ENCODE peak calls at places on chromosomes 4 and X, in eight cellular contexts. N, V, X, F, R, S, D and T are unnamed samples.

GRCh38 chrX:111168314-111168713 is 72.3 kb downstream of the PAK3 start:
- DNase-seq in D (no peak), N (no peak), R (no peak), S (no peak), X (peak; percentile 41), V (no peak), F (no peak), T (no peak)

GRCh38 chrX:123849096-123849495 is 10.8 kb upstream of the XIAP start:
- DNase-seq in F (no peak), R (no peak), N (no peak), D (no peak), V (no peak), S (no peak), X (no peak), T (no peak)

GRCh38 chrX:7132335-7133035 is 15.0 kb upstream of the STS start:
- DNase-seq in S (peak; percentile 91), F (peak; percentile 41), X (peak; percentile 46), R (peak; percentile 51), V (no peak), D (peak; percentile 89), N (peak; percentile 52), T (no peak)

GRCh38 chrX:151870603-151871002 is 42.1 kb upstream of the MAGEA4 start:
- DNase-seq in V (no peak), F (no peak), N (no peak), D (no peak), R (no peak), S (no peak), X (no peak), T (no peak)

GRCh38 chrX:121831601-121832000 is 784.2 kb downstream of the GLUD2 start:
- DNase-seq in F (no peak), V (no peak), S (no peak), D (no peak), N (no peak), R (no peak), X (no peak), T (no peak)

GRCh38 chr4:182822554-182822953 is 94.6 kb downstream of the DCTD start:
- DNase-seq in N (no peak), D (no peak), V (no peak), X (no peak), F (no peak), S (no peak), R (no peak), T (no peak)

GRCh38 chr4:16031554-16032381 is 52.1 kb downstream of the PROM1 start:
- DNase-seq in N (no peak), R (no peak), S (no peak), D (no peak), V (no peak), F (no peak), X (no peak), T (no peak)

GRCh38 chrX:155949098-155949497 is 48.4 kb upstream of the IL9R start:
- DNase-seq in F (no peak), D (no peak), N (no peak), S (no peak), V (no peak), X (no peak), R (no peak), T (no peak)

GRCh38 chr4:159899596-159899995 is 796.7 kb downstream of the RAPGEF2 start:
- DNase-seq in V (no peak), X (no peak), S (no peak), D (no peak), N (no peak), F (no peak), R (no peak), T (no peak)

GRCh38 chrX:8033175-8033574 is 106.0 kb upstream of the PNPLA4 start:
- DNase-seq in V (no peak), X (no peak), F (no peak), N (no peak), R (no peak), D (no peak), S (no peak), T (no peak)

GRCh38 chr4:112170451-112170993 is 25.3 kb downstream of the FAM241A start:
- DNase-seq in S (no peak), X (peak; percentile 79), R (no peak), N (no peak), V (no peak), F (no peak), D (no peak), T (no peak)

GRCh38 chrX:10106801-10107200 is 50.0 kb upstream of the CLCN4 start:
- DNase-seq in V (no peak), F (no peak), R (no peak), S (peak; percentile 46), D (no peak), X (no peak), N (no peak), T (no peak)

GRCh38 chr4:65139998-65140397 is 530.3 kb downstream of the EPHA5 start:
- DNase-seq in F (no peak), S (no peak), V (no peak), X (no peak), N (no peak), R (no peak), D (no peak), T (no peak)

GRCh38 chrX:103733017-103733416 is 22.3 kb downstream of the TMEM31 start:
- DNase-seq in X (no peak), S (no peak), D (no peak), R (no peak), V (no peak), F (no peak), N (no peak), T (no peak)

GRCh38 chr4:40310225-40310624 is 24.9 kb upstream of the CHRNA9 start:
- DNase-seq in X (no peak), S (no peak), D (no peak), F (no peak), R (no peak), N (no peak), V (no peak), T (no peak)

GRCh38 chr4:19823781-19824180 is 427.9 kb upstream of the SLIT2 start:
- DNase-seq in N (no peak), V (no peak), D (no peak), X (no peak), R (no peak), S (no peak), F (no peak), T (no peak)

GRCh38 chrX:70504772-70505450 is 60.3 kb downstream of the DLG3 start:
- DNase-seq in V (no peak), F (no peak), S (no peak), D (no peak), X (no peak), R (no peak), N (no peak), T (no peak)

GRCh38 chrX:39859991-39860861 is 237.5 kb downstream of the BCOR start:
- DNase-seq in R (no peak), V (no peak), X (peak; percentile 94), F (no peak), N (peak; percentile 72), D (no peak), S (peak; percentile 41), T (no peak)
- TF ChIP-seq POLR2A in R (no peak), V (no peak), X (no peak), F (no peak), N (no peak), D (no peak), S (no peak), T (no peak)

GRCh38 chrX:38803609-38804480 is 2.6 kb downstream of the MID1IP1 start:
- DNase-seq in N (peak; percentile 90), V (peak; percentile 3), X (peak; percentile 90), D (peak; percentile 92), F (peak; percentile 66), R (peak; percentile 66), S (peak; percentile 88), T (peak; percentile 93)
- TF ChIP-seq POLR2A in N (no peak), V (peak; percentile 86), X (peak; percentile 82), D (peak; percentile 97), F (no peak), R (peak; percentile 57), S (peak; percentile 91), T (peak; percentile 65)

DNA sequence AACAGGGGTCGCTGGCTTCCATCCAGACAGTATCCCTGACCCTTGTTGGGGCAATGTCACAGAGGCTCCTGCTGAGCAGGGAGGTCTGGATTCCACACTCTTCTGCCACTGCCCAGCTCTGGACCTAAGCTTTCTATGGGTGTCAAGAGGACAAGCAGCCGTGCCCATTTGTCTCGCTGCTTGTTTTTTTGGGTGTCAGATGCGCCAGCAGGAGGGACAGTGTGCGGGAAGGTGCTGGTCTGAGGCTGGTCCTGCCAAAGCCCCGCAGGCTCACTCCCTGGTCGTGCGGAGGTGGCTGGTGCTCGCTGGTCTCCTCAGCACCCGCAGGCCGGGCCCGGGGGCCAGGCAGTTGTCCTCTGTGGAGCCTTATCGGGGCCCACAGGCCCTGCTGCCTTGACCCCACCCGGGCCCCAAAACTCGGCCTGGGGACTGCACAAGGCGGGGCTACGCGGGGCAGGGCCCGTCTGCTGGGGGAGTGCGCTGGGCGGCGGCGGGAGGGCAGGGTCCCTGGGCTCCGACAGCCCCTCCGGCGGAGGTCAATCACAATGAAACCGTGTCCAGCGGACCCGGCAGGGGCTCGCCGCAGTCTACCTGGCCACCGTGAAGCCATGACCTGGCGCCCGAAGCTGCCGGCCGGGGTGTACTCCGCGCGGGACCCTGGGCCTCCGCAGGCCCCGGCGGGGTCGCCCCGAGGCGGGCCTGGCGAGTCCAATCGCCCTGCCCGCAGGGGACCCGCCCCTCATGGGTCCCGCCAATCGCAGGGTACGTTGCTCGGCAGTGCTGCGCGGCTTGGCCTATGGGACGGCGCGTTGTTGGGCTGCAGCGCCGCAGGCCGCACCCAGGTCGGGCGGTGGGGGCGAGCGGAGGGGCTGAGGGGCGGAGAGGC is at the start of gene ADD1:
- DNase-seq in R (peak; percentile 87), X (peak; percentile 97), S (peak; percentile 95), F (peak; percentile 90), V (peak; percentile 32), N (peak; percentile 93), D (peak; percentile 92), T (peak; percentile 99)
- TF ChIP-seq POLR2A in R (peak; percentile 70), X (peak; percentile 87), S (peak; percentile 92), F (no peak), V (peak; percentile 84), N (peak; percentile 83), D (peak; percentile 91), T (peak; percentile 79)

GRCh38 chrX:54811301-54811885 is 3.8 kb downstream of the MAGED2 start:
- DNase-seq in X (no peak), V (no peak), S (no peak), D (no peak), N (no peak), F (no peak), R (no peak), T (no peak)

GRCh38 chrX:54810532-54810931 is 3.0 kb downstream of the MAGED2 start:
- DNase-seq in S (no peak), F (no peak), N (no peak), V (no peak), D (no peak), X (no peak), R (no peak), T (no peak)

GRCh38 chrX:54808605-54809483 is 1.3 kb downstream of the MAGED2 start:
- DNase-seq in F (peak; percentile 92), X (peak; percentile 92), N (peak; percentile 95), R (peak; percentile 95), D (peak; percentile 95), V (peak; percentile 72), S (peak; percentile 94), T (peak; percentile 94)

GRCh38 chrX:54807524-54808108 is at the start of gene MAGED2:
- DNase-seq in N (peak; percentile 44), V (no peak), D (no peak), F (peak; percentile 14), X (peak; percentile 26), R (no peak), S (peak; percentile 33), T (no peak)

DNA sequence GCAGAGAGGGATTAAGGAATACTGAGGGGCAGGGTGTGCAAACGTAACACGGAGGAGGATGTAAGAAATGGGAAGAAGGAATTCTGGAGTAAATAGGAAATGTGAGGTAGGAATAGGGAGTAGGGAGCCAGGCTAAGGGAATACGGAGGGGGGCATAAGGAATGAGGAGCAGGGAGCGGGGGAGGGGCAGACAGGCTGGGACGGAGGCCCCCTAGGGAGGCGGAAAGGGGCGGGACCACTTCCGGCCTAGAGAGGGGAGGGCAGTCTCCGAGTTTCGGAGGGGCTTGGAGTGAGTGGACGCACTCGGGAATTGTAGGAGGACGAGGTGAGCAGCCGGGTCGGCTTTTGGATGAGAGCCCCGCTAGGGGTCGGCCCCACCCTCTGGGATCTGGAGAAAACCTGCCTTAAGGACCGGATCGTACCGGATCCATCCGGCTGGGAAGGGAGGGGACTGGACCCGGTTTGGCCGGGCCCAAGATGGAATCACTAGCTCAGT is 612 bp downstream of the MAGED2 start:
- DNase-seq in F (peak; percentile 53), N (peak; percentile 75), V (no peak), D (peak; percentile 65), S (peak; percentile 65), R (peak; percentile 54), X (no peak), T (no peak)
- TF ChIP-seq POLR2A in F (no peak), N (no peak), V (no peak), D (peak; percentile 47), S (no peak), R (no peak), X (no peak), T (no peak)